ENCODE peak calls at places on chromosomes 16 and 17, in eight cellular contexts. V is A549, R is GM12878, M is H1, Z is ovary, Y is esophagus muscularis mucosa, B is sigmoid colon, H is stomach. O is an unnamed sample.

GRCh38 chr17:51230306-51230705 is 29.5 kb downstream of the MBTD1 start:
- DNase-seq in Y (no peak), V (no peak), B (no peak), Z (no peak), M (no peak), R (no peak), H (no peak), O (no peak)

GRCh38 chr17:69711504-69711903 is 297.0 kb downstream of the MAP2K6 start:
- DNase-seq in V (no peak), Z (no peak), M (no peak), R (no peak), B (no peak), H (no peak), Y (no peak), O (no peak)

GRCh38 chr17:16931318-16932060 is 40.4 kb downstream of the TNFRSF13B start:
- DNase-seq in H (no peak), V (no peak), B (peak), R (no peak), Z (no peak), Y (no peak), M (no peak), O (no peak)

GRCh38 chr17:43572368-43572980 is 26.3 kb upstream of the ETV4 start:
- DNase-seq in H (no peak), Z (no peak), B (no peak), V (no peak), R (no peak), M (no peak), Y (no peak), O (no peak)

GRCh38 chr16:47533744-47534292 is 72.7 kb downstream of the PHKB start:
- DNase-seq in H (no peak), M (no peak), Y (no peak), V (no peak), R (no peak), B (no peak), Z (no peak), O (no peak)

GRCh38 chr16:17343028-17343427 is 127.7 kb downstream of the XYLT1 start:
- DNase-seq in V (no peak), Z (no peak), B (no peak), M (no peak), R (peak), H (no peak), Y (no peak), O (peak)

GRCh38 chr16:21990381-21990944 is 10.5 kb downstream of the PDZD9 start:
- DNase-seq in B (no peak), M (no peak), H (no peak), Y (no peak), V (no peak), Z (no peak), R (no peak), O (no peak)

GRCh38 chr17:60598001-60598736 is 1.8 kb upstream of the PPM1D start:
- DNase-seq in H (no peak), B (no peak), Z (no peak), R (no peak), M (no peak), Y (no peak), V (no peak), O (no peak)

GRCh38 chr17:72101526-72101925 is 19.3 kb upstream of the SOX9 start:
- DNase-seq in V (no peak), Y (no peak), M (no peak), R (no peak), H (no peak), Z (no peak), B (no peak), O (no peak)

GRCh38 chr16:2981177-2981898 is 1.1 kb upstream of the PKMYT1 start:
- DNase-seq in V (no peak), Z (no peak), Y (no peak), R (no peak), M (no peak), B (no peak), H (no peak), O (no peak)

GRCh38 chr16:47311738-47312505 is 148.9 kb downstream of the ITFG1 start:
- DNase-seq in Z (no peak), Y (no peak), B (no peak), V (no peak), H (no peak), R (no peak), M (peak), O (no peak)

GRCh38 chr16:11303405-11304138 is 22.4 kb upstream of the PRM1 start:
- DNase-seq in Z (no peak), B (no peak), Y (no peak), H (peak), M (no peak), R (no peak), V (no peak), O (no peak)

GRCh38 chr17:43814714-43815113 is 18.2 kb downstream of the MPP3 start:
- DNase-seq in B (no peak), R (no peak), Y (no peak), H (no peak), M (no peak), Z (no peak), V (no peak), O (no peak)

GRCh38 chr17:78783711-78784396 is 1.8 kb upstream of the CYTH1 start:
- DNase-seq in M (no peak), Y (no peak), B (peak), Z (no peak), R (no peak), V (no peak), H (no peak), O (no peak)

GRCh38 chr16:1776672-1776955 is 3.7 kb upstream of the MRPS34 start:
- DNase-seq in V (no peak), M (no peak), Y (no peak), R (no peak), B (no peak), Z (no peak), H (no peak), O (peak)

DNA sequence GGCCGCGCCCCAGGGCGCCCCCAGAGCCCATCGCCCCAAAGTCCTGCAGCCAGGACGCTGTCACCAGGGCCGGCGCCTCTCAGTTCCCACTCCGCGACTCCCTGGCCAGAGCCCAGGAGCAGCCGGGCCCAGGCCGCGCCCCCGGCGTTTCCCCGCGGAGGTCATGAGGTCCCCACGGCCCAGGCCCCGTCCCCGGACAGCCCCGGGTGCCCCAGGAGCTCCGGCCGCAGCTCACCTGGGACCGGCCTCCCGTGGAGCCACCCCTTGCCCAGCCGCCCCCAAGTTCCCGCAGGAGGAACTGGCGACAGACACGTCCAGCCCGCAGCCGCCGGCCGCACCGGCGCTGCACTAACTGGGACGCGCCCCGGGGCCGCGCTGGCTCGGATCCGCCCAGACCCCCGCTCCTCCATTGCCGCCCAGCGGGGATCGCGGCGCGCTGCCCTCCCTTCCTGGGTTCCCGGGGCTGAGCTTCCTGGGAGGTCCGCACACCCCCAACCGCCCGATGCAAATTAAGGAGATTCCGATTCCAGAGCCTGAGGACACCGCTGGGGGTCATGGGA is 9.7 kb downstream of the AHSP start:
- DNase-seq in M (peak), V (no peak), Y (no peak), Z (no peak), H (no peak), R (no peak), B (no peak), O (no peak)
- H3K4me3 ChIP-seq in M (peak), V (no peak), Y (peak), Z (no peak), H (peak), R (no peak), B (peak), O (no peak)

GRCh38 chr17:29383687-29384086 is 6.5 kb upstream of the TAOK1 start:
- DNase-seq in Z (no peak), Y (no peak), V (no peak), B (no peak), R (no peak), H (no peak), M (no peak), O (peak)

GRCh38 chr17:29389994-29390855 is at the start of gene TAOK1:
- DNase-seq in B (peak), Y (peak), R (peak), Z (peak), V (peak), H (peak), M (peak), O (peak)

GRCh38 chr17:29388937-29389336 is 1.2 kb upstream of the TAOK1 start:
- DNase-seq in Z (no peak), Y (no peak), V (no peak), H (no peak), B (no peak), M (no peak), R (no peak), O (peak)

GRCh38 chr17:29386760-29387159 is 3.4 kb upstream of the TAOK1 start:
- DNase-seq in Y (no peak), V (no peak), H (no peak), M (no peak), B (no peak), R (no peak), Z (no peak), O (no peak)

GRCh38 chr17:29384901-29385300 is 5.3 kb upstream of the TAOK1 start:
- DNase-seq in B (no peak), Z (no peak), M (no peak), H (no peak), R (no peak), V (no peak), Y (no peak), O (no peak)
- TF ChIP-seq EP300 in B (no peak), Z (no peak), M (no peak), H (no peak), R (no peak), V (no peak), Y (no peak), O (no peak)

DNA sequence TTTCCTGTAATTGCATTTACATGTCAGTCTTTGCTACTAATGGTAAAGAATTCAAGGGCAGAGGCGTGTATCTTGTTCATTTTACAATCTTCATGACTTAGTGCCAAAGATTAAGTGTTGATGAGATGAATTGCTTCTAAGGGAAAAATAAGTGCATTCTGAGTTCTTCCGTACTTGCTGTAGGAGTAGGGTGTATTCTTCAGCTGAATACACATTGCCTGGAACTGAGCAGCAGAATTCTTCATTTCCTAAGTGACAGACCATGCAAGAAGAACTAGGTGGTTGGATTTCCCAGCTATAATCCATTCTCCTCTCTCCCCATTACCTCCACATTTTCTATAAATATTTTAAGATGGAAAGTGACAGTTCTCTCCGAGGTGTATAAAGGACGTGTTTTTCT is 104.8 kb downstream of the CACNG3 start:
- DNase-seq in B (no peak), Z (no peak), R (no peak), Y (no peak), V (no peak), M (no peak), H (no peak), O (no peak)
- TF ChIP-seq CTCF in B (no peak), Z (no peak), R (no peak), Y (no peak), V (no peak), M (no peak), H (no peak), O (no peak)

GRCh38 chr17:66301418-66301863 is 972 bp upstream of the PRKCA start:
- DNase-seq in H (no peak), B (no peak), Z (no peak), M (no peak), Y (no peak), V (no peak), R (no peak), O (peak)
- H3K4me3 ChIP-seq in H (peak), B (peak), Z (peak), M (peak), Y (peak), V (peak), R (peak), O (peak)

DNA sequence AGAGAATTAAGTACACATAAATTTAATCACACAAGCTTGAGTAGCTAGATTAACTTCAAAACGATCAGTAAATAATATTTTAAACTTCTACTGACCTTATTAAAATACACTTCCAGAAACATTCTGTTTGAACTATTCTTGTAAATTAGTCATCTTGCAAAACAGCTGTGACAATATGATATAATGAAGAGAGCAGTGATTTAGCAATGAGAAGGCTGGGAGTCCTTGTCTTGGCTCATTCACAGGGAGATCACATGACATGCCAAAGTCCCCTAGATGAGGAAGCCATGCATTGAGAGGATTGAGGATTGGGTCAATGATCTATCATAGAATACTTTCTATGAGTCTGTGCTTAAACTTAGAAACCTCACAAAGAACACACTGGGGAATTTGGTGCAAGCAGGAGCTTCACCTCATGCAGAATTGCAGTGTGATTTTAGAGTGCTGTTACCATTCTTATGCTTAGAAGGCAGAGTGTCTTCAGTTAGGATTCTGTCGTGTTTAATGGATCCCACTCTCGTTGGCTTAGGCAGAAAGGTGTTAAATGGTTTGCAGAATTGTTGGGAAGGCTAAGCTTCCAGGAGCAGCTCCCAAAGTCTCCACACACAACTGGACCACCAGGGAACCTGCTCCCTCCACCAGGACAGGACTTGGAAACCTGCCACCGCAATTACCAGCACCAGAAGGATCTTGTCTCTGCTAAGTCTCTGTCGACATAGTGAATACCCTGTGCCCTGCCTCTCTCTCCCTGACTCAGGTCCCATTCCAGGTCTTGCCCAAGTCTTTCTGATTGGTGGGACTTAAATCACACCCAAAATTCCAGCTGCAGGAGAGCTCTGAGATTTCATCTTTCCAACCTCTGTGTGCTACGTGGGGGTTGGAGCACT is 87.1 kb downstream of the USP22 start:
- DNase-seq in B (peak), V (no peak), Z (peak), M (no peak), R (no peak), H (no peak), Y (no peak), O (no peak)
- TF ChIP-seq EP300 in B (no peak), V (no peak), Z (no peak), M (no peak), R (no peak), H (no peak), Y (no peak), O (no peak)

O was measured in transverse colon.